ENCODE peak calls at places on chromosome 12, in nine cellular contexts. K is kidney; W is central memory CD4-positive, alpha-beta T cell; E is left colon; V is thyroid gland; D is NCI-H510A treated with DMSO at 0.1 percent for 48 hours; A is AG09309; U is stimulated activated CD4-positive, alpha-beta T cell treated with anti-CD3 and anti-CD28 coated beads, TNF-alpha, amount 100 ng/mL, for 1 hour; N is GM10248. M is an unnamed sample.

GRCh38 chr12:4909397-4909733 is 340 bp upstream of the KCNA1 start:
- DNase-seq in U (no peak), V (peak), A (no peak), N (peak), K (no peak), E (no peak), D (no peak), W (no peak), M (no peak)

GRCh38 chr12:77366616-77367015 is 301.2 kb upstream of the E2F7 start:
- DNase-seq in V (no peak), K (no peak), A (no peak), W (no peak), N (no peak), U (no peak), E (no peak), D (no peak), M (no peak)

GRCh38 chr12:9132008-9132535 is 16.4 kb upstream of the A2M start:
- DNase-seq in U (no peak), A (no peak), N (no peak), W (no peak), V (no peak), D (no peak), E (no peak), K (no peak), M (no peak)

GRCh38 chr12:87518508-87518907 is 510.7 kb downstream of the C12orf50 start:
- DNase-seq in A (no peak), E (no peak), D (no peak), N (no peak), U (no peak), W (no peak), V (no peak), K (no peak), M (no peak)

GRCh38 chr12:111444706-111445310 is 39.1 kb downstream of the SH2B3 start:
- DNase-seq in V (peak), A (no peak), N (peak), K (peak), W (peak), E (peak), U (peak), D (peak), M (no peak)

GRCh38 chr12:68332726-68333630 is 816 bp upstream of the MDM1 start:
- DNase-seq in N (no peak), K (no peak), U (no peak), V (no peak), D (no peak), W (no peak), A (no peak), E (no peak), M (no peak)

GRCh38 chr12:55063291-55063690 is 43.5 kb downstream of the NEUROD4 start:
- DNase-seq in N (no peak), K (no peak), V (no peak), E (no peak), U (no peak), D (no peak), W (no peak), A (no peak), M (no peak)

GRCh38 chr12:117105902-117106301 is 6.7 kb upstream of the TESC start:
- DNase-seq in E (peak), N (no peak), W (peak), K (no peak), D (peak), U (no peak), V (no peak), A (no peak), M (peak)

GRCh38 chr12:94603434-94604068 is 46.8 kb downstream of the TMCC3 start:
- DNase-seq in N (no peak), K (no peak), U (no peak), D (no peak), E (no peak), A (no peak), V (no peak), W (peak), M (no peak)

GRCh38 chr12:130870442-130871285 is 1.2 kb upstream of the RAN start:
- DNase-seq in E (peak), D (peak), N (peak), V (peak), U (no peak), W (peak), K (peak), A (peak), M (peak)

GRCh38 chr12:68617160-68617926 is 6.6 kb downstream of the RAP1B start:
- DNase-seq in N (no peak), V (no peak), K (no peak), A (peak), E (no peak), W (no peak), D (no peak), U (no peak), M (no peak)

GRCh38 chr12:70043490-70044138 is 199.6 kb upstream of the CNOT2 start:
- DNase-seq in U (no peak), E (peak), A (no peak), K (no peak), W (no peak), N (no peak), V (no peak), D (no peak), M (no peak)

GRCh38 chr12:104612381-104612780 is 155.6 kb downstream of the CHST11 start:
- DNase-seq in N (no peak), U (no peak), D (no peak), E (no peak), V (no peak), A (no peak), W (no peak), K (no peak), M (no peak)

GRCh38 chr12:68310370-68310769 is 21.8 kb downstream of the MDM1 start:
- DNase-seq in A (peak), E (no peak), V (no peak), W (no peak), K (no peak), N (no peak), D (no peak), U (no peak), M (no peak)

GRCh38 chr12:93229494-93230310 is 148.0 kb upstream of the NUDT4 start:
- DNase-seq in A (peak), U (no peak), V (no peak), E (no peak), K (no peak), W (no peak), N (no peak), D (no peak), M (no peak)

GRCh38 chr12:12872139-12872933 is 19.0 kb upstream of the GPRC5A start:
- DNase-seq in W (no peak), V (no peak), K (no peak), N (no peak), D (no peak), A (peak), E (peak), U (no peak), M (peak)

GRCh38 chr12:68381476-68381875 is 49.3 kb upstream of the MDM1 start:
- DNase-seq in D (no peak), U (no peak), A (no peak), V (no peak), K (no peak), E (no peak), W (no peak), N (no peak), M (no peak)

GRCh38 chr12:52251367-52252055 is 18.5 kb downstream of the KRT7 start:
- DNase-seq in N (no peak), W (no peak), V (no peak), D (no peak), U (no peak), A (no peak), E (no peak), K (no peak), M (no peak)

GRCh38 chr12:109892748-109893147 is 7.3 kb upstream of the TCHP start:
- DNase-seq in N (peak), W (no peak), K (no peak), U (no peak), V (no peak), E (no peak), D (no peak), A (no peak), M (no peak)

GRCh38 chr12:120674172-120674571 is 12.8 kb upstream of the MLEC start:
- DNase-seq in D (no peak), K (no peak), A (no peak), E (no peak), N (no peak), W (no peak), V (no peak), U (no peak), M (no peak)

GRCh38 chr12:108622425-108622824 is 11.3 kb downstream of the SELPLG start:
- DNase-seq in A (no peak), V (no peak), E (no peak), K (no peak), U (no peak), N (peak), D (peak), W (peak), M (no peak)

GRCh38 chr12:10406725-10407124 is 2.8 kb downstream of the KLRC4 start:
- DNase-seq in E (peak), U (no peak), W (no peak), A (no peak), K (no peak), D (no peak), N (no peak), V (no peak), M (no peak)

GRCh38 chr12:38110026-38110699 is 206.4 kb upstream of the ALG10B start:
- DNase-seq in W (no peak), N (no peak), D (no peak), K (no peak), U (no peak), A (no peak), E (no peak), V (no peak), M (no peak)

GRCh38 chr12:132470417-132470816 is 19.5 kb upstream of the FBRSL1 start:
- DNase-seq in K (no peak), D (no peak), A (no peak), E (no peak), U (no peak), V (no peak), N (no peak), W (no peak), M (no peak)

GRCh38 chr12:67893003-67893402 is 96.2 kb upstream of the IFNG-AS1 start:
- DNase-seq in D (no peak), W (no peak), N (no peak), K (no peak), E (no peak), A (no peak), V (no peak), U (no peak), M (no peak)

GRCh38 chr12:124698211-124698997 is 131.0 kb upstream of the NCOR2 start:
- DNase-seq in A (no peak), V (no peak), U (no peak), D (no peak), K (no peak), N (no peak), E (no peak), W (no peak), M (no peak)

GRCh38 chr12:111687255-111687654 is 1.4 kb downstream of the ACAD10 start:
- DNase-seq in V (no peak), E (no peak), A (no peak), K (no peak), N (peak), D (no peak), U (no peak), W (no peak), M (no peak)

GRCh38 chr12:108173160-108173559 is 44.1 kb downstream of the WSCD2 start:
- DNase-seq in E (no peak), K (no peak), D (no peak), N (no peak), A (no peak), W (no peak), V (peak), U (no peak), M (no peak)

GRCh38 chr12:60308366-60309000 is 712.7 kb downstream of the SLC16A7 start:
- DNase-seq in K (no peak), V (no peak), D (no peak), A (peak), W (no peak), N (no peak), E (no peak), U (no peak), M (no peak)

GRCh38 chr12:1607940-1608782 is 13.8 kb upstream of the FBXL14 start:
- DNase-seq in U (no peak), D (no peak), E (no peak), K (no peak), N (no peak), V (no peak), W (no peak), A (no peak), M (no peak)

GRCh38 chr12:2540535-2540941 is 254.2 kb upstream of the FKBP4 start:
- DNase-seq in K (peak), W (no peak), V (peak), N (no peak), E (no peak), A (no peak), D (no peak), U (no peak), M (no peak)

GRCh38 chr12:109740694-109741245 is 27.1 kb downstream of the FAM222A start:
- DNase-seq in E (peak), D (no peak), A (no peak), N (no peak), U (no peak), W (no peak), V (no peak), K (peak), M (no peak)

GRCh38 chr12:128339669-128340068 is 72.7 kb downstream of the TMEM132C start:
- DNase-seq in E (no peak), U (no peak), W (no peak), A (no peak), V (no peak), K (no peak), N (no peak), D (no peak), M (no peak)

GRCh38 chr12:117484901-117485300 is 123.5 kb upstream of the NOS1 start:
- DNase-seq in U (no peak), V (no peak), D (peak), N (no peak), W (no peak), K (no peak), E (no peak), A (no peak), M (no peak)

GRCh38 chr12:69509308-69509736 is 39.1 kb downstream of the FRS2 start:
- DNase-seq in E (no peak), V (no peak), N (no peak), D (no peak), W (no peak), U (no peak), K (no peak), A (no peak), M (no peak)

GRCh38 chr12:14723763-14724162 is 27.4 kb upstream of the GUCY2C start:
- DNase-seq in N (peak), D (no peak), K (no peak), A (peak), V (peak), E (peak), U (peak), W (peak), M (peak)

GRCh38 chr12:8771072-8771471 is 51.3 kb upstream of the A2ML1 start:
- DNase-seq in K (no peak), E (no peak), D (no peak), N (no peak), A (no peak), W (no peak), V (no peak), U (no peak), M (no peak)